ENCODE peak calls at places on chromosomes 12 and 14, in five cellular contexts. Z, I, C, V and N are unnamed samples.

GRCh38 chr14:73785834-73786631 is 65.6 kb upstream of the PTGR2 start:
- DNase-seq in Z (peak), I (peak), V (peak), C (peak), N (peak)

GRCh38 chr12:27434673-27435565 is 11.6 kb upstream of the SMCO2 start:
- DNase-seq in V (no peak), Z (no peak), I (no peak), C (no peak), N (no peak)

GRCh38 chr14:89540830-89541470 is 123.9 kb upstream of the FOXN3 start:
- DNase-seq in Z (no peak), C (no peak), V (no peak), I (no peak), N (no peak)

GRCh38 chr12:72610854-72611358 is 338.7 kb downstream of the TRHDE start:
- DNase-seq in I (no peak), Z (no peak), V (no peak), C (no peak), N (no peak)

GRCh38 chr12:32489070-32489469 is 89.7 kb downstream of the FGD4 start:
- DNase-seq in C (no peak), I (no peak), Z (no peak), V (no peak), N (no peak)

GRCh38 chr14:40987481-40987880 is 619.2 kb upstream of the LRFN5 start:
- DNase-seq in I (no peak), Z (no peak), V (no peak), C (no peak), N (no peak)

GRCh38 chr14:95183082-95183481 is 25.8 kb upstream of the DICER1 start:
- DNase-seq in V (no peak), Z (no peak), I (no peak), C (no peak), N (no peak)

GRCh38 chr14:59126714-59127436 is 61.6 kb upstream of the DAAM1 start:
- DNase-seq in I (peak), Z (no peak), V (no peak), C (no peak), N (no peak)

GRCh38 chr14:102795060-102795925 is 18.0 kb downstream of the TRAF3 start:
- DNase-seq in I (peak), V (peak), C (peak), Z (peak), N (peak)

GRCh38 chr12:113665457-113665856 is 193.8 kb upstream of the LHX5 start:
- DNase-seq in Z (no peak), C (no peak), V (no peak), I (no peak), N (no peak)

GRCh38 chr12:40378721-40379120 is 153.9 kb downstream of the LRRK2 start:
- DNase-seq in Z (no peak), I (no peak), V (no peak), C (no peak), N (no peak)

GRCh38 chr14:24052656-24053547 is 1.1 kb downstream of the CARMIL3 start:
- DNase-seq in Z (no peak), I (no peak), V (peak), C (no peak), N (no peak)

GRCh38 chr12:67354322-67354721 is 85.2 kb downstream of the CAND1 start:
- DNase-seq in V (no peak), I (no peak), Z (no peak), C (no peak), N (no peak)

GRCh38 chr12:104712968-104713367 is 245.1 kb downstream of the SLC41A2 start:
- DNase-seq in C (no peak), V (no peak), Z (no peak), I (no peak), N (no peak)

GRCh38 chr12:532908-533565 is 73.3 kb downstream of the B4GALNT3 start:
- DNase-seq in C (no peak), I (no peak), Z (no peak), V (no peak), N (no peak)

GRCh38 chr12:12506541-12506940 is 56.1 kb downstream of the DUSP16 start:
- DNase-seq in I (no peak), V (no peak), Z (no peak), C (no peak), N (no peak)

GRCh38 chr12:117151195-117152031 is 38.9 kb downstream of the FBXO21 start:
- DNase-seq in V (peak), I (peak), C (peak), Z (no peak), N (peak)

GRCh38 chr12:13390381-13390856 is 193.9 kb downstream of the EMP1 start:
- DNase-seq in I (no peak), Z (peak), C (peak), V (peak), N (peak)

GRCh38 chr12:68899251-68899771 is 33.7 kb downstream of the CPM start:
- DNase-seq in V (no peak), Z (peak), C (no peak), I (peak), N (peak)

GRCh38 chr14:52286659-52287649 is 19.5 kb downstream of the PTGDR start:
- DNase-seq in Z (no peak), I (no peak), C (no peak), V (no peak), N (no peak)

GRCh38 chr12:94362653-94363052 is 97.0 kb downstream of the CEP83 start:
- DNase-seq in I (no peak), C (no peak), Z (no peak), V (no peak), N (no peak)

GRCh38 chr12:132776816-132777568 is 15.4 kb upstream of the ANKLE2 start:
- DNase-seq in I (no peak), V (no peak), Z (no peak), C (peak), N (peak)

GRCh38 chr14:34223302-34224150 is 238.5 kb downstream of the SPTSSA start:
- DNase-seq in Z (no peak), V (no peak), C (no peak), I (no peak), N (no peak)

GRCh38 chr14:26993541-26993940 is 395.7 kb upstream of the NOVA1 start:
- DNase-seq in C (no peak), Z (no peak), I (no peak), V (no peak), N (no peak)

GRCh38 chr14:22464422-22465142 is 124.4 kb downstream of the DAD1 start:
- DNase-seq in Z (no peak), C (no peak), I (no peak), V (no peak), N (no peak)

GRCh38 chr12:100741084-100741711 is 53.4 kb upstream of the ANO4 start:
- DNase-seq in C (no peak), Z (no peak), V (no peak), I (peak), N (no peak)

GRCh38 chr12:12266873-12267634 is at the start of gene LRP6:
- DNase-seq in Z (peak), V (peak), I (peak), C (peak), N (peak)

GRCh38 chr14:75200451-75200850 is 24.0 kb upstream of the TMED10 start:
- DNase-seq in I (no peak), C (no peak), Z (peak), V (no peak), N (no peak)

GRCh38 chr12:84201976-84202375 is 710.6 kb downstream of the SLC6A15 start:
- DNase-seq in C (no peak), I (no peak), V (no peak), Z (no peak), N (no peak)

GRCh38 chr14:99268776-99269510 is 3.1 kb downstream of the BCL11B start:
- DNase-seq in C (no peak), V (peak), I (no peak), Z (no peak), N (no peak)

GRCh38 chr14:56423591-56423991 is 156.0 kb upstream of the TMEM260 start:
- DNase-seq in I (no peak), V (no peak), Z (no peak), C (no peak), N (no peak)

GRCh38 chr14:61898568-61898967 is 136.3 kb downstream of the SNAPC1 start:
- DNase-seq in I (no peak), C (no peak), V (no peak), Z (no peak), N (no peak)

GRCh38 chr12:113070117-113070906 is 13.8 kb downstream of the DTX1 start:
- DNase-seq in C (no peak), Z (peak), I (no peak), V (no peak), N (no peak)

GRCh38 chr12:91777268-91777997 is 368.2 kb downstream of the BTG1 start:
- DNase-seq in V (no peak), I (peak), Z (no peak), C (no peak), N (no peak)

GRCh38 chr12:110760204-110760609 is 17.5 kb upstream of the PPP1CC start:
- DNase-seq in V (no peak), Z (no peak), I (peak), C (no peak), N (no peak)

GRCh38 chr14:38404100-38404541 is 148.2 kb upstream of the CLEC14A start:
- DNase-seq in I (no peak), Z (no peak), V (no peak), C (no peak), N (no peak)

DNA sequence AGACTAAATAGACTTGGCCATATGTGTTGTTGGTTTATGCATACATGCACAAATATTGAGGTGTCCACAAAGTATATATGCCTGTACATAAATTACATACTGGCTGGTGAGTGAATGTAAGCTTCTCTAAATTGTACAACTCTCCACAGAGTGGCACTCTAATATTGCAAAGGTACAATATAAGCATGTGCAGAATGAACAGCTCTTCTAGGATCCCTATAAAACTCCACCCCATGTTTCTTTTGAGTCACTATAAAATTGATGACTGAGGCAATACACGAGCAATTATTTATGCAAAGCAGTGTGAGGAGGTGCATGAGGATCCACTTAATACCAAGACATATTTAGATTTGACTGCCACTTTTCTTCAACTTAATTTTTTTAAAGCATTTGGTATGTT is 172.2 kb downstream of the NAV3 start:
- DNase-seq in C (no peak), I (no peak), V (no peak), Z (no peak), N (no peak)
- TF ChIP-seq CTCF in C (no peak), I (no peak), V (no peak), Z (no peak), N (no peak)

GRCh38 chr14:93978735-93979134 is 2.4 kb upstream of the ASB2 start:
- DNase-seq in C (no peak), V (no peak), I (no peak), Z (no peak), N (no peak)
- TF ChIP-seq EP300 in C (no peak), V (no peak), I (no peak), Z (no peak), N (no peak)

DNA sequence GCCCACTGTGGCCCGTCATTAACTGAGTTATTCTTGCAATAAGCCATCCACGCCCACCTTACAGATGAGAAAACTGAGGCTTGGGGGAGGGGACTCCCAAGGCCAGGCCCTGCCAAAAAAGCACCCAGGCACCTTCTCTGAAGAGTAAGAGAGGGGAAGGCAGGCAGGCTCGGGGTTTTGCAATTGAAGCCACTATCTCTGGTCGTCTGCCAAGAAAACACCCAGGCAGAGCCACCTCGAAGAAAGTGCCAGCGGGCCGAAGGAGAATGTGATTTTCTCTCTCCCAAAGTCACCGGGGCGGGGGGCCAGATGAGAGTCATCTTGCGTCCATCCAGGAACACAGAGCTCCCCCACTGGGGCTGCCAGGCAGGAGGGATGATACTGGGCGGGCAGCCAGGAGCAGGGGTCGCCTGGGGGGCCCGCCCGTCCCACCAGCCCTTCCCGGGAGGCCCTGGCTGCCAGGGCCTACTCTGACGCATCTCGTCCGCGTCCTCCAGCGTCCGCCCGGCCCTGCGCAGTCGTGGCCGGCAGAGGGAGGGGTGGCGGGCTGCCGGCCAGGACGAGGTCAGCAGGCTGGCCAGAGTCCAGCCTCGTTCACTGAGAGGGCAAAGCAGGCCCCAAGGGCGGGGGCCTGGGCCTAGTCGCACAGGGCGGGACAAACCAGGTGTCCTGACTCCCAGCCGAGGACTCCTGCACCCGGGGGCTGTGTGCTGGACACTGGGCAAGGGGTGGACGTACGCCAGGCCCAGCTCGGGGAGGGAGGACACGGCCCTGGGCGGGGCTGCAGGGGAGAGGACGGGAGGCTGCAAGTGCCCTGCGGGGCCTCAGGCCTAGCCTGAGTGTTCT is 74.4 kb downstream of the RFLNA start:
- DNase-seq in Z (peak), C (peak), I (peak), V (peak), N (peak)
- TF ChIP-seq CTCF in Z (peak), C (peak), I (peak), V (peak), N (peak)

GRCh38 chr12:97560766-97561165 is 98.2 kb downstream of the RMST start:
- DNase-seq in C (no peak), V (no peak), I (no peak), Z (no peak), N (no peak)
- TF ChIP-seq EP300 in C (no peak), V (no peak), I (no peak), Z (no peak), N (no peak)

GRCh38 chr12:64631197-64631596 is 20.9 kb downstream of the RASSF3 start:
- DNase-seq in I (no peak), V (no peak), C (no peak), Z (no peak), N (no peak)

GRCh38 chr12:64627781-64628180 is 17.5 kb downstream of the RASSF3 start:
- DNase-seq in Z (no peak), I (no peak), C (no peak), V (no peak), N (no peak)

GRCh38 chr12:64624035-64624434 is 13.7 kb downstream of the RASSF3 start:
- DNase-seq in V (no peak), I (no peak), Z (no peak), C (no peak), N (no peak)

GRCh38 chr12:64621257-64621942 is 11.1 kb downstream of the RASSF3 start:
- DNase-seq in Z (no peak), C (no peak), I (no peak), V (no peak), N (no peak)

DNA sequence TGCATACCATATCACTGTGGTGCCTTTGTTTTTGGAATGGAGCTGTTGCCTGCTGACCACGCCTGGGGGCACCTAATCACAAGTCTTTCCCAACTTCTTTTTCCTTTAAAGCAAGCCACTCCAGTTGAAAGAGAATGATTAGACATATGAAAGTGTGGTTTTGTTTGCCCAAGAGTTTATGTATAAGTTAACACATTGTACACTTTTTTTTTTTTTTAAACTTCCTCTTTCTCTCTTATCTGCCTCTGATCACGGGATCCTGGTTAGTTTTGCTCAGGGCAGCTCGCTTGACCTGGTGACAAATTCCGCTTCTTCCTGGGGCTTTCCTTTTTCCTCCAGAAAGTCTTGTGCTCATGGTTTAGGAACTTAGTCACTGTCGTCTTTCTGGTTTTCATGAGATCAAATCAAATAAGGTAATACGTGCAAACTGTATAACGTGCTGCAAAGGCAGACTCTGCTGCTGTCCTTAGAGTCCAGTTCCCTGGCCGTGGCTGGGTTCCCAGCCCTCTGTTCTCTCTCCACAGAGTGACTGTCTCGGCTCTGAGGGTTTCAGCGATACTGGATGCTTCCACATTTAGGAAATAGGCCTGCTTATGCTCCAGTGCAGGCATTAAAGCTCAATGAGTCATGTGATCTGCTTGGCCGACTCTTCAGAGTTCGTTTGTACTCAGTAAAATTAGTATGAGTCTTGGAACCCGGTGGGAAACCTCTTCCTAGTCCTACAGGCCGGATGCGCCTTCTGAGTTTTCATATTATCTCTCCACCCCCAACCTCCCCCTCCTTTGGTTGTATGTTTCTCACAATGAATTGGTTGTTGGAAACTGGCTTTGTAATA is 15.2 kb downstream of the RASSF3 start:
- DNase-seq in I (peak), C (no peak), V (peak), Z (peak), N (peak)
- TF ChIP-seq CTCF in I (peak), C (no peak), V (no peak), Z (no peak), N (no peak)

DNA sequence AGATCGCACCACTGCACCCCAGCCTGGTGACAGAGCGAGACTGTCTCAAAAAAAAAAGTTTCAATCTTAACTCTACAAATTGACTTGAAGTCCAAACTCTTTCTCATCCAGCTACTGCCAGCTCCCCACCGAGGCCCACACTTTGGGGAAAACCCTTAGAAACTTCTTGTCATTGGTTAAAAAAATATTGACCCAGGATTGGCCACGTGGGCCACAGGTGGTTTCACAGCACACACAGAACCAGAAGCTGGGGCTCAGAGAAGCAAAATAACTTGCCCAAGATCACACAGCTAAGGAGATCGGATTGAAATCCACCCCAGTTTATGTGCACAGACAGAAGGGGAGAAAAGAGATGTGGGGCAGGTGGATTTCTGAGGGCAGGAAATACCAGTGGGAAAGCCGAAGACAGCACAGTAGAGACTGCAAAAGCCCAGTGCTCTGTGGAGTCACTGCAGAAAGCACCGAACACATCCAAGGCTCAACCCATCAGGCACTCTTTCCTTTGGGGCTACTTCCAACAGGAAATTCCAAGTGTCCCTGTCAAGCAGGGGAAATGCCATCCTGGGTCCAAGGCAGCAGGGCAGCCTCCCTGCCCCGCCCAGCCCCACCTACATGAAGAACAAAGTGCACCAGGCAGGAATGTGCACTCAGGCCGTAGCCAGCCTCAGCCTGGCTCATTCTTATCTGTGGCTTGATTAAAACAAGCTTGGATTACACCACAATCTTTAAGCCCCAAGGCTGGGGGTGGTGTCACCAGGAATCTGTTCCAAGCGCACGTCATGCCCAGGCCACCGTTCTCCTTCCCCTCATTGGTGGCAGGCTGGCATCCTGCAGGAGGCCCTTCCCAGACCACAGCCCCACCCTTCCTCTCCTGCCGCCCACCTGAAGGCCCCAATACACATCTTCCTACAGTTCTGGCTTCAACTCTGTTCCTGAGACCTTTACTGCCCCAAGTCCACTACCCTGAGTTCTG is 72.5 kb downstream of the ITPK1 start:
- DNase-seq in I (peak), Z (peak), C (no peak), V (peak), N (no peak)
- TF ChIP-seq EP300 in I (peak), Z (peak), C (peak), V (no peak), N (no peak)

GRCh38 chr12:108240027-108240785 is 98.9 kb downstream of the CMKLR1 start:
- DNase-seq in Z (no peak), I (no peak), C (no peak), V (no peak), N (no peak)

GRCh38 chr12:108239378-108239777 is 99.7 kb downstream of the CMKLR1 start:
- DNase-seq in V (no peak), C (no peak), Z (no peak), I (no peak), N (no peak)

GRCh38 chr12:108238474-108238873 is 100.6 kb downstream of the CMKLR1 start:
- DNase-seq in Z (no peak), C (no peak), V (no peak), I (no peak), N (no peak)

GRCh38 chr12:108240928-108241327 is 98.2 kb downstream of the CMKLR1 start:
- DNase-seq in C (no peak), I (no peak), V (no peak), Z (no peak), N (no peak)

DNA sequence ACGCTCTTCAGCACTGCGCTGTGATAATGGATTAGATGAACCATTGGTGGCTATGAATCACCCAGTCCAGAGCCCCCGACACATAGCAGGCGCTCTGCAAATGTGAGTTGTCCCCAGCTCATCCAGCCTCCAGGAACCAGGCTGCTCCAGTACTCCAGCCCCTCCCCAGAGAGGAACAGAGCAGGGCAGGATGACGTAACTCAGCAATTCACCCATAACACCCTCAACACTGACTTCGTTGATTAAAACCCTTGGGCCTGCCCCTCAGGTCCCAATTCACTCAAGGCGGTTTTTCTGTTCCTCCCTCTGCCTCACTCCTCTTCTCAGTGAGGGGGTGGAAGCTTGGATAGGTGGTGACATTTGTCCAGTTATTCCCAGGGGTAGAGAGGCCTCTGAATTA is 97.2 kb downstream of the CMKLR1 start:
- DNase-seq in C (no peak), Z (no peak), V (no peak), I (no peak), N (no peak)
- TF ChIP-seq CTCF in C (no peak), Z (no peak), V (no peak), I (no peak), N (no peak)